ENCODE peak calls at places on chromosomes 12 and 14, in four cellular contexts. K is K562, L is A549, S is SK-N-SH. N is an unnamed sample.

GRCh38 chr14:101315802-101316296 is 245.4 kb upstream of the DIO3 start:
- DNase-seq in K (peak), L (no peak), S (no peak), N (no peak)

GRCh38 chr14:101186544-101186943 is 283.0 kb upstream of the RTL1 start:
- DNase-seq in K (no peak), L (no peak), S (peak), N (no peak)

GRCh38 chr12:12443482-12443881 is 86.6 kb downstream of the BORCS5 start:
- DNase-seq in K (no peak), L (no peak), S (no peak), N (no peak)

GRCh38 chr12:102527256-102527720 is 46.9 kb upstream of the IGF1 start:
- DNase-seq in K (no peak), L (no peak), S (no peak), N (no peak)

GRCh38 chr14:94355191-94355794 is 32.2 kb upstream of the SERPINA6 start:
- DNase-seq in K (peak), L (no peak), S (no peak), N (no peak)

GRCh38 chr12:31245822-31246469 is 80.0 kb downstream of the SINHCAF start:
- DNase-seq in K (peak), L (no peak), S (no peak), N (no peak)

GRCh38 chr12:2094597-2094996 is 41.8 kb downstream of the CACNA1C start:
- DNase-seq in K (no peak), L (no peak), S (no peak), N (no peak)

GRCh38 chr12:49819786-49820185 is 8.4 kb downstream of the NCKAP5L start:
- DNase-seq in K (no peak), L (no peak), S (no peak), N (no peak)

GRCh38 chr12:92139634-92140555 is 5.8 kb downstream of the BTG1 start:
- DNase-seq in K (no peak), L (no peak), S (no peak), N (no peak)

GRCh38 chr14:91649930-91650329 is 82.0 kb downstream of the CATSPERB start:
- DNase-seq in K (peak), L (peak), S (peak), N (no peak)

GRCh38 chr12:56243731-56244181 is 13.9 kb downstream of the SLC39A5 start:
- DNase-seq in K (peak), L (no peak), S (peak), N (no peak)

GRCh38 chr12:3751151-3752095 is 1.5 kb downstream of the CRACR2A start:
- DNase-seq in K (no peak), L (no peak), S (no peak), N (no peak)

GRCh38 chr14:100012478-100012925 is 52.7 kb upstream of the EVL start:
- DNase-seq in K (no peak), L (no peak), S (no peak), N (peak)

GRCh38 chr14:75340921-75341320 is 62.3 kb downstream of the FOS start:
- DNase-seq in K (no peak), L (no peak), S (no peak), N (no peak)

GRCh38 chr12:113048716-113049127 is 7.8 kb upstream of the DTX1 start:
- DNase-seq in K (peak), L (peak), S (peak), N (no peak)

GRCh38 chr12:124904306-124905098 is 9.9 kb downstream of the UBC start:
- DNase-seq in K (peak), L (peak), S (peak), N (no peak)

GRCh38 chr14:59919582-59920377 is at the start of gene LRRC9:
- DNase-seq in K (no peak), L (no peak), S (peak), N (no peak)

GRCh38 chr12:99069371-99069770 is 424.3 kb downstream of the APAF1 start:
- DNase-seq in K (no peak), L (no peak), S (no peak), N (no peak)

GRCh38 chr12:52349196-52349595 is 18.1 kb downstream of the KRT85 start:
- DNase-seq in K (no peak), L (no peak), S (no peak), N (no peak)

GRCh38 chr14:65850429-65851145 is 438.1 kb downstream of the FUT8 start:
- DNase-seq in K (no peak), L (no peak), S (peak), N (no peak)

GRCh38 chr14:44396226-44396625 is 110.9 kb downstream of the FSCB start:
- DNase-seq in K (no peak), L (no peak), S (no peak), N (no peak)

GRCh38 chr12:50220357-50221061 is 53.3 kb upstream of the CERS5 start:
- DNase-seq in K (peak), L (no peak), S (peak), N (peak)

GRCh38 chr14:51328942-51329350 is 88.9 kb downstream of the TMX1 start:
- DNase-seq in K (no peak), L (no peak), S (no peak), N (no peak)

GRCh38 chr12:254039-254438 is 8.6 kb downstream of the SLC6A13 start:
- DNase-seq in K (no peak), L (no peak), S (no peak), N (no peak)

GRCh38 chr14:79473676-79474075 is 737.6 kb downstream of the DIO2 start:
- DNase-seq in K (no peak), L (no peak), S (no peak), N (no peak)

GRCh38 chr12:131176926-131177325 is 223.2 kb downstream of the ADGRD1 start:
- DNase-seq in K (no peak), L (no peak), S (no peak), N (no peak)

GRCh38 chr12:45688188-45688587 is 41.3 kb upstream of the ARID2 start:
- DNase-seq in K (no peak), L (no peak), S (peak), N (no peak)

GRCh38 chr12:45681469-45681868 is 48.0 kb upstream of the ARID2 start:
- DNase-seq in K (no peak), L (no peak), S (no peak), N (no peak)

GRCh38 chr12:45685680-45686079 is 43.8 kb upstream of the ARID2 start:
- DNase-seq in K (no peak), L (no peak), S (no peak), N (no peak)

DNA sequence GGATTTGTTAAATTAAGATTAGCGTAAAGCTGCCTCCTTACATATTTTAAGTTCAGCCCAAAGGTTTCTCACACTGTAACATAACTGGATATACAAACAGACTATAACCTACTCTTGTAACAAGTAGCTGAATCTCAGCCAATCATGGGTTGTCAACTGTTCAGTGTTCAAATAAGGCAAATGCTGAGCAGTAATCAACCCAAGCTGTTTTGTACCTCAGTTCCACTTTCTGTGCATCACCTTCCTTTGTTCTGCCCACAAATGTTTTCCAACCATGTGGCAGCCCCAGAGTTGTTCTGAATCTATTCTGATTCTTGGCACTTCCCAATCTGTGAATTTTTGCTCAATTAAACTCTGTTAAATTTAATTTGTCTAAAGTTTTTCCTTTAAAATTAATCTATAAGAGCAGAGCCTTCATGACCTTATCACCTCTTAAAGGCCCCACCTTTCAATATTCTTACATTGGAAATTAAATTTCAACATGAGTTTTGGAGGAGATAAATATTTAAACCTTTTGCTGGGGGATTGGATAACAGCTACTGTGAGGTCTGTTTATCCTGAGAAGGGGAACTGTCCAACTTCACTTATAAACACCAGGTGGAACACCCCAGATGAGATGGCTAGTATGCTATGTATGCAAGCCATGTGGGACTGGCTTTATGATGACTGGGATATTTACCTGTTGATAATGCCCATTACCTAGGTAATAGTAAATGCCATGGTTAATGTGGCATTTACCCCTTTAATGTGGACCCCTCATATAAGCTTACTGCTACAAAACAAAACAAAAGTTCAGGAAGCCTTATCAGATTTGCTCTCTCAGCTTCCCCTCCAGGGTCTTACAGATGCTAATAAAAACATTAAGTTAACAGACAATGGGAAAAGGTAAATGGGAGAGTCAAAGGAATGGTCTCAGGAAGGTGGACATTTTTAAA is 42.2 kb upstream of the ARID2 start:
- DNase-seq in K (no peak), L (no peak), S (no peak), N (no peak)
- TF ChIP-seq REST in K (no peak), L (no peak), S (no peak), N (no peak)

GRCh38 chr14:35925319-35925718 is 99.2 kb downstream of the BRMS1L start:
- DNase-seq in K (no peak), L (no peak), S (no peak), N (no peak)

GRCh38 chr14:35915775-35916174 is 89.6 kb downstream of the BRMS1L start:
- DNase-seq in K (no peak), L (no peak), S (no peak), N (no peak)

GRCh38 chr14:35927727-35928126 is 101.6 kb downstream of the BRMS1L start:
- DNase-seq in K (no peak), L (no peak), S (no peak), N (no peak)

DNA sequence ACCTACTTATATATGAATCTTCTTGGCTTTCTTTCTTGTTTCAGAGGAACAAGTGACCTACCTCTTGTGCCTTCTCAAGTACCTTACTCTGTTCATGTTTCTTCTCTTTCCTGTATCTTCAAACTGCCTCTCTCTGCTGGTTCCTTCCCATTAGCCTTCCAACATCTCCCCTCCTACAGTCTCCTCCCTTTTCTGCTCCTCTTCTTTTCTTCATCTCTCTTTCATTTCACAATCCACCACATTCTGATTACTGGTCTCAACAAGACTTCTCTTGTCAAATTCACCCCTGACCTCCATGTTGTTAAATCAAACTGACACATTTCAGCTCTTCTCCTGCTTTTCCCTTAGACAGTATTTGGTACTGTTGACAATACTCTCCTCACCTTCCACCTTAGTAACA is 95.6 kb downstream of the BRMS1L start:
- DNase-seq in K (no peak), L (no peak), S (no peak), N (no peak)
- TF ChIP-seq RCOR1 in K (no peak), L (no peak), S (no peak), N (no peak)

DNA sequence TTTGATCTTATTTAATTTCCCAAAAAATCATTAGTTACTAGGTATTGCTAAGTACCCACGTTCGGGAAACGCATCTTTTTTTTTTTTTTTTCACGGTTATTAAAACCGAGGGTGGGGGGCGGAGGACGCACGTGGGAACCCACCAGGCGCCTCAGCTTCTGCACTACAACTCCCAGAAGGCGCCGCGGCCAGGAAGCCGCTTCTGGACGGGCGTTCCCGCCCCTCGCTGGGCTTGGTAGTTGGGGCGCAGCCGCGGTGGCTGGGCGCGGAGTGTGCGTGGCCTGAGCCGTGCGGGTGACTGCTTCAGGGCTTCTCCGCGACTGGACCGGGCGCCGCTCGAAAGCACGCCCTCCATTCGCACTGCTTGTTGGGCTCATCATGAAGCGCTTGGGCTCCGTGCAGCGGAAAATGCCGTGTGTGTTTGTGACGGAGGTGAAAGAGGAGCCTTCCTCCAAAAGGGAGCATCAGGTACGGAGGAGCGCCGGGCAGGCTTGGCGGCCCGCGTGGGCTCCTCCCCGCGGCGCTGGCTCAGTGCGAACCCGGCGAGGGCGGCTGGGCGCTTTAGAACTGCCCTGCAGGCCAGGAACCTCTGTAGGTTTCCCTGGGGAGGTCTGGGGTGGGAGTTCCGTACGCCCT is 6.2 kb upstream of the C12orf50 start:
- DNase-seq in K (peak), L (peak), S (peak), N (peak)
- TF ChIP-seq REST in K (no peak), L (no peak), S (no peak), N (no peak)

DNA sequence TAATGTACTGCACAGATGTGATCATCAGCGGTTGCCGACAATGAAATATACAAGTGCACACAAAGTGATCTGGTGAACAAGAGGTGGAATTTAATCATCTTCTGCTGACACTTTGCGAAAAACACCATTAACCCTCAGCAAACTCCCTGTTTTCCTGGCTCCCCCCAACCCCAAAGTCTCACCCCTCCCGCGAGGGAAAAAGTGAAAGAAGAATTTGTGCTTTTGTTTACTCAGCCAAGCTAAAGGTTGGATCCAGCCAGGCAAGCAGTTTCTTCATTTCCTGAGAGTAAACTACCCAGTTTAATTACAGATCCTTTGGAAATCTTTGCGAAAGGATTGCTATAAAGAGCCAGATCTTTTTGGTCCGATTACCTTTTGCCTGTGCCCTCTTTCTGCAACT is 3.2 kb upstream of the LMO3 start:
- DNase-seq in K (no peak), L (no peak), S (no peak), N (no peak)
- TF ChIP-seq RCOR1 in K (no peak), L (no peak), S (no peak), N (no peak)